ENCODE peak calls at places on chromosomes 6 and 20, in eight cellular contexts. E, K, Z, I, N, P, M and V are unnamed samples.

GRCh38 chr6:45961125-45961524 is 54.5 kb downstream of the CLIC5 start:
- DNase-seq in E (no peak), K (no peak), Z (no peak), I (no peak), N (no peak), P (no peak), M (no peak), V (no peak)

GRCh38 chr20:58433759-58434158 is 44.7 kb downstream of the VAPB start:
- DNase-seq in E (peak; percentile 20), K (peak; percentile 89), Z (no peak), I (no peak), N (no peak), P (no peak), M (peak; percentile 42), V (no peak)

GRCh38 chr6:11356404-11357155 is 124.1 kb upstream of the NEDD9 start:
- DNase-seq in E (peak; percentile 71), K (no peak), Z (no peak), I (no peak), N (no peak), P (no peak), M (no peak), V (no peak)

GRCh38 chr20:51596656-51597388 is 54.3 kb upstream of the NFATC2 start:
- DNase-seq in E (no peak), K (no peak), Z (no peak), I (peak; percentile 22), N (no peak), P (no peak), M (no peak), V (no peak)

GRCh38 chr6:148440877-148441453 is 98.3 kb downstream of the SASH1 start:
- DNase-seq in E (no peak), K (peak; percentile 85), Z (no peak), I (peak; percentile 42), N (peak; percentile 34), P (peak; percentile 85), M (peak; percentile 69), V (no peak)

GRCh38 chr6:129567374-129567773 is 142.6 kb downstream of the ARHGAP18 start:
- DNase-seq in E (peak; percentile 40), K (no peak), Z (no peak), I (peak; percentile 87), N (peak; percentile 10), P (no peak), M (no peak), V (no peak)

GRCh38 chr6:157233686-157234085 is 89.6 kb downstream of the TMEM242 start:
- DNase-seq in E (no peak), K (no peak), Z (no peak), I (no peak), N (no peak), P (peak; percentile 63), M (no peak), V (no peak)

GRCh38 chr6:6366778-6367177 is 46.3 kb upstream of the F13A1 start:
- DNase-seq in E (no peak), K (no peak), Z (no peak), I (peak; percentile 30), N (no peak), P (no peak), M (no peak), V (no peak)

GRCh38 chr6:155448823-155449789 is 6.5 kb downstream of the NOX3 start:
- DNase-seq in E (no peak), K (no peak), Z (no peak), I (peak; percentile 34), N (no peak), P (no peak), M (no peak), V (no peak)

GRCh38 chr6:139483082-139483481 is 108.6 kb upstream of the CITED2 start:
- DNase-seq in E (no peak), K (no peak), Z (no peak), I (peak; percentile 70), N (no peak), P (no peak), M (no peak), V (no peak)

DNA sequence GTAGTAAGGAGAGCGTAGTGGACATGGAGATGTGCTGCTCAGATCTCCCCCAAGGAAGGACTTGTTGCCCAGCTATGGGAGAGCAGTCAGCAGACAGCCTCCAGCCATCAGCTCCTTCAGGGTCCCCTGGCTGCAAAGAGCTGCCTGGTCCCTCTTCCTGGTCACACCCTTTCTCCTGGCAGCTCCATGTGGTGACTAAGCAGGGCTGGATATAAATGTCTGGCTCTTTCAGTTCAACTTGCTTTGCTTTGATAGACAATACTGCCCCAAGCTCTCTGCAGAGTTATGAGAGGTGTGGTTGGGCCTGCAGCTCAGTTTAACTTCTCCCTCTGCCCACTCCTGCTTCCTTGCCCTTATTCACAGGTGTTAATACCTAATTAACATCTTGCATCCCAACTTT is 64.1 kb upstream of the DDR1 start:
- DNase-seq in E (peak; percentile 76), K (peak; percentile 80), Z (no peak), I (no peak), N (peak; percentile 73), P (peak; percentile 86), M (peak; percentile 86), V (peak; percentile 67)
- TF ChIP-seq CTCF in E (no peak), K (peak; percentile 32), Z (peak; percentile 39), I (no peak), N (no peak), P (peak; percentile 40), M (peak; percentile 14), V (peak; percentile 27)

DNA sequence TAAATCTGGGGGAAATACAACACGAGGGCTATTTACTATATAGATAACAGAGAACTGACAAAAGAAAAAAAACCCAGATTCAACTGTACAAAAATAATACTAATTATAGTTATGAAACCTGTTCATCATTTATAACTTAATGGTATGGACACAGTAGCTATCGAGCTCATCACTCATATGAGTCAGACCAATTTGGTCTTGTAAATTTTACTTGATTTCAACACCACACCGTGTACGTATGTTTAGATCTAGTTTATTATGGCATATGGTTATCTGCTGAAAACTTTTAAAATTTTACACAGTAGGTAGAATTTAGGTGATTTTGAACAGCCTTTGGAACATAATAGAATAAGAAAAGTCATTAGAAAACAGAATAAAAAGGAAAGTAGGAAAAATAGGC is 5.5 kb downstream of the MYLK4 start:
- DNase-seq in E (no peak), K (no peak), Z (no peak), I (no peak), N (no peak), P (no peak), M (no peak), V (no peak)
- H3K4me3 ChIP-seq in E (no peak overlapping the region), K (no peak overlapping the region), Z (no peak overlapping the region), I (no peak overlapping the region), N (no peak overlapping the region), P (no peak overlapping the region), M (no peak overlapping the region), V (no peak overlapping the region)

GRCh38 chr20:35714127-35714526 is 14.9 kb downstream of the ROMO1 start:
- DNase-seq in E (no peak), K (no peak), Z (no peak), I (no peak), N (no peak), P (no peak), M (no peak), V (no peak)
- H3K36me3 ChIP-seq in E (peaks cover 46% of the 10 kb centered on the region), K (peaks cover 75% of the 10 kb centered on the region), Z (peaks cover 58% of the 10 kb centered on the region), I (peaks cover 97% of the 10 kb centered on the region), N (peaks cover 84% of the 10 kb centered on the region), P (peaks cover 100% of the 10 kb centered on the region), M (peaks cover 70% of the 10 kb centered on the region), V (peaks cover 27% of the 10 kb centered on the region)

DNA sequence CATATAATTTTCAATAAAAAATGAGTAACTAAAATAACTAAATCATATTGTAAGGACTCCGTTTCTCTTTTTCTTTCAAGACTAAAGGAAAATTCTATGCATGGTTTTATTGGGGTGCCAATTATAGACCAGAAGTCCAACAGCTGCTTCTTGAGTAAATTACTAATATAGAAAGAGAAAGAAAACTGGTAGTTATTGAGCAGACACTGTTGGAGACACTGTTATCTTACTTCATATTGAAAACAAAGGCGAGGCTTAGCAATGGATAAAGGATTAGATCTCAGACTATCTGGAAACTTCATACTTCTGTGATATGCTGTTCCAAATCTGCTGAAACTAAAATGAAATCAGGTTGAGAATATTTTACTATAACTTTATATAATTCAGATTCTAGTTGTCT is 169.6 kb upstream of the EYS start:
- DNase-seq in E (no peak), K (no peak), Z (no peak), I (no peak), N (no peak), P (no peak), M (no peak), V (no peak)
- TF ChIP-seq CTCF in E (no peak), K (no peak), Z (no peak), I (no peak), N (no peak), P (no peak), M (no peak), V (no peak)

GRCh38 chr20:19830351-19830750 is 72.3 kb downstream of the RIN2 start:
- DNase-seq in E (peak; percentile 36), K (peak; percentile 69), Z (no peak), I (no peak), N (no peak), P (no peak), M (peak; percentile 55), V (no peak)

GRCh38 chr20:19824861-19825260 is 66.8 kb downstream of the RIN2 start:
- DNase-seq in E (no peak), K (peak; percentile 60), Z (no peak), I (no peak), N (no peak), P (no peak), M (no peak), V (no peak)

GRCh38 chr20:19826179-19826914 is 68.3 kb downstream of the RIN2 start:
- DNase-seq in E (no peak), K (no peak), Z (no peak), I (no peak), N (no peak), P (no peak), M (no peak), V (no peak)

GRCh38 chr20:19828233-19828632 is 70.2 kb downstream of the RIN2 start:
- DNase-seq in E (no peak), K (peak; percentile 82), Z (no peak), I (no peak), N (peak; percentile 33), P (no peak), M (peak; percentile 78), V (no peak)

DNA sequence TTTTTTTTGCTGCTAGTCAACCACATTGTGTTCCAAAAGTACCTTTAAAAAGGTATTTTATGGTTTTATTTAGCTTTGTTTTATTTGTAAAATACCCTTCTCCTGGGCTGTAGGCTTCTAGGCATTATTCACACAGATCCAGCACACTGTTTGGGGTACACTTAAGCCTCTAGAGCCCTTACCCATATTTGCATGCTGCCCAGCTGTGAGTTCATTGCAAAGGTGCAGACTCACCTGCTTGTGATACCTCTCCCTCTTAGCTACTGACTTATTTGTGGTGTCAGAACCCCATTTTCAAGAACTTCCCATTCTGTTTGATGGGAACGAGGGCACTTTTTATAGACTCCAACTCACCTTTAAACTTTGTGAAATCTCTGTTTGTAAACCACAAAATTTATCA is 69.8 kb downstream of the RIN2 start:
- DNase-seq in E (no peak), K (no peak), Z (no peak), I (no peak), N (no peak), P (no peak), M (no peak), V (no peak)
- H3K4me3 ChIP-seq in E (no peak overlapping the region), K (no peak overlapping the region), Z (no peak overlapping the region), I (no peak overlapping the region), N (no peak overlapping the region), P (no peak overlapping the region), M (no peak overlapping the region), V (no peak overlapping the region)

DNA sequence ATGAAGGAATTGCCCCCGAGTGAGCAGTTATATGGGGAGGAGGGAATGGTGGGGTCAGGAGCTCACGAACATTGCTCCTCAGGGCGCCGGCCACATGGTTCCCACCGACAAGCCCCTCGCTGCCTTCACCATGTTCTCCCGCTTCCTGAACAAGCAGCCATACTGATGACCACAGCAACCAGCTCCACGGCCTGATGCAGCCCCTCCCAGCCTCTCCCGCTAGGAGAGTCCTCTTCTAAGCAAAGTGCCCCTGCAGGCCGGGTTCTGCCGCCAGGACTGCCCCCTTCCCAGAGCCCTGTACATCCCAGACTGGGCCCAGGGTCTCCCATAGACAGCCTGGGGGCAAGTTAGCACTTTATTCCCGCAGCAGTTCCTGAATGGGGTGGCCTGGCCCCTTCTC is 7.2 kb downstream of the CTSA start:
- DNase-seq in E (no peak), K (no peak), Z (no peak), I (no peak), N (no peak), P (no peak), M (no peak), V (no peak)
- H3K36me3 ChIP-seq in E (no peaks in the 10 kb centered on the region), K (peaks cover 60% of the 10 kb centered on the region), Z (peaks cover 26% of the 10 kb centered on the region), I (peaks cover 9% of the 10 kb centered on the region), N (peaks cover 12% of the 10 kb centered on the region), P (peaks cover 54% of the 10 kb centered on the region), M (no peaks in the 10 kb centered on the region), V (peaks cover 20% of the 10 kb centered on the region)